ENCODE peak calls at places on chromosome 22, in eight cellular contexts. B is left ventricle myocardium inferior; S is Panc1; F is HEK293T; A is amniotic stem cell; D is HT-29; H is stimulated activated naive B cell treated with anti-CD40 and anti-IgM and Interleukin-4, amounts not matched to agents 10 μg/mL and 1 μg/mL and 100 μg/mL, for 72 hours; K is brain microvascular endothelial cell. X is an unnamed sample.

GRCh38 chr22:42615092-42615859 is 593 bp upstream of the POLDIP3 start:
- DNase-seq in F (peak; percentile 79), S (peak; percentile 96), A (peak; percentile 90), B (peak; percentile 82), H (peak; percentile 95), K (peak; percentile 99), D (peak; percentile 96), X (peak; percentile 99)

GRCh38 chr22:24995649-24996180 is 43.2 kb downstream of the KIAA1671 start:
- DNase-seq in D (no peak), K (no peak), B (no peak), F (no peak), A (no peak), H (no peak), S (no peak), X (no peak)

GRCh38 chr22:41846268-41847002 is 13.5 kb downstream of the SREBF2 start:
- DNase-seq in H (no peak), F (no peak), A (no peak), S (no peak), B (no peak), D (no peak), K (no peak), X (no peak)

GRCh38 chr22:42912049-42912448 is 55.0 kb upstream of the ARFGAP3 start:
- DNase-seq in A (no peak), K (no peak), S (no peak), H (no peak), D (no peak), F (no peak), B (no peak), X (no peak)

GRCh38 chr22:41001722-41002122 is 50.5 kb downstream of the RBX1 start:
- DNase-seq in B (no peak), K (peak; percentile 11), D (peak; percentile 81), S (no peak), H (no peak), A (no peak), F (no peak), X (peak; percentile 16)

GRCh38 chr22:21713428-21714058 is 22.1 kb downstream of the YPEL1 start:
- DNase-seq in F (no peak), A (no peak), K (no peak), H (no peak), D (no peak), S (no peak), B (no peak), X (no peak)

GRCh38 chr22:24108073-24108472 is 73.2 kb upstream of the SUSD2 start:
- DNase-seq in K (no peak), H (no peak), D (no peak), A (no peak), B (no peak), S (no peak), F (no peak), X (no peak)

GRCh38 chr22:40609216-40609615 is 27.3 kb downstream of the MRTFA start:
- DNase-seq in F (no peak), A (no peak), B (no peak), K (no peak), H (no peak), S (no peak), D (no peak), X (no peak)

GRCh38 chr22:36419177-36419911 is 31.6 kb upstream of the MYH9 start:
- DNase-seq in F (no peak), A (no peak), H (no peak), K (no peak), B (peak; percentile 53), D (peak; percentile 69), S (no peak), X (peak; percentile 46)

GRCh38 chr22:48959496-48959895 is 868.2 kb downstream of the BRD1 start:
- DNase-seq in K (no peak), D (no peak), A (no peak), S (no peak), F (no peak), B (no peak), H (no peak), X (no peak)

GRCh38 chr22:49913446-49913845 is 4.8 kb downstream of the ALG12 start:
- DNase-seq in B (no peak), H (no peak), S (no peak), A (no peak), D (no peak), K (no peak), F (no peak), X (no peak)

GRCh38 chr22:20432244-20432686 is 5.4 kb downstream of the SCARF2 start:
- DNase-seq in S (no peak), D (no peak), F (no peak), H (no peak), B (no peak), A (no peak), K (no peak), X (no peak)

GRCh38 chr22:37623075-37624016 is 14.7 kb downstream of the GGA1 start:
- DNase-seq in D (peak; percentile 32), A (no peak), K (no peak), H (peak; percentile 65), S (no peak), F (peak; percentile 86), B (peak; percentile 66), X (peak; percentile 36)

GRCh38 chr22:19173047-19174035 is 5.2 kb downstream of the SLC25A1 start:
- DNase-seq in B (no peak), A (no peak), S (no peak), H (no peak), D (no peak), F (no peak), K (no peak), X (no peak)

GRCh38 chr22:46971776-46972150 is 209.3 kb downstream of the TBC1D22A start:
- DNase-seq in S (no peak), B (no peak), K (no peak), F (no peak), D (no peak), H (no peak), A (no peak), X (no peak)

GRCh38 chr22:35839811-35840739 is 122.4 kb downstream of the APOL5 start:
- DNase-seq in B (peak; percentile 82), K (peak; percentile 95), A (peak; percentile 94), S (peak; percentile 84), F (peak; percentile 92), H (no peak), D (peak; percentile 86), X (peak; percentile 97)

GRCh38 chr22:41410311-41410751 is 28.6 kb downstream of the TEF start:
- DNase-seq in A (no peak), B (peak; percentile 69), D (no peak), F (no peak), S (no peak), H (no peak), K (no peak), X (no peak)

GRCh38 chr22:43862074-43862881 is at the start of gene SULT4A1:
- DNase-seq in F (peak; percentile 90), S (peak; percentile 30), D (no peak), H (no peak), A (no peak), K (no peak), B (no peak), X (no peak)

GRCh38 chr22:38953577-38954413 is 3.6 kb upstream of the APOBEC3A start:
- DNase-seq in B (no peak), F (no peak), S (no peak), H (peak; percentile 52), K (no peak), A (no peak), D (no peak), X (no peak)

GRCh38 chr22:16970446-16970845 is 37.6 kb downstream of the GAB4 start:
- DNase-seq in K (no peak), D (no peak), F (no peak), B (no peak), S (no peak), A (no peak), H (no peak), X (no peak)

GRCh38 chr22:43066134-43066533 is 23.1 kb downstream of the TTLL1 start:
- DNase-seq in S (no peak), A (no peak), K (no peak), B (peak; percentile 26), D (no peak), H (no peak), F (no peak), X (no peak)

GRCh38 chr22:24156915-24157782 is 24.1 kb upstream of the SUSD2 start:
- DNase-seq in K (peak; percentile 59), H (peak; percentile 87), S (no peak), D (peak; percentile 73), A (peak; percentile 51), F (peak; percentile 91), B (peak; percentile 86), X (peak; percentile 71)

GRCh38 chr22:23893446-23893956 is 682 bp upstream of the MIF start:
- DNase-seq in H (no peak), F (no peak), B (no peak), A (no peak), K (no peak), S (no peak), D (no peak), X (no peak)

GRCh38 chr22:44409691-44410316 is 88.2 kb downstream of the RTL6 start:
- DNase-seq in F (no peak), H (no peak), D (no peak), K (no peak), B (no peak), A (no peak), S (no peak), X (no peak)

GRCh38 chr22:44693756-44694155 is 8.2 kb upstream of the PRR5 start:
- DNase-seq in D (no peak), A (no peak), F (no peak), K (no peak), B (no peak), S (no peak), H (no peak), X (no peak)

GRCh38 chr22:21570398-21570797 is 2.9 kb downstream of the UBE2L3 start:
- DNase-seq in F (no peak), H (no peak), S (no peak), D (no peak), B (no peak), K (no peak), A (no peak), X (no peak)

GRCh38 chr22:49657275-49657973 is 170.2 kb downstream of the BRD1 start:
- DNase-seq in A (no peak), S (no peak), D (no peak), K (no peak), H (peak; percentile 83), B (peak; percentile 75), F (no peak), X (no peak)

GRCh38 chr22:35587447-35587870 is 29.7 kb downstream of the MB start:
- DNase-seq in F (no peak), A (no peak), S (no peak), K (no peak), B (peak; percentile 91), H (no peak), D (peak; percentile 38), X (no peak)

GRCh38 chr22:49305966-49306631 is 521.6 kb downstream of the BRD1 start:
- DNase-seq in H (no peak), B (no peak), F (no peak), K (no peak), D (no peak), S (no peak), A (no peak), X (no peak)

GRCh38 chr22:20577045-20577444 is 69.6 kb downstream of the MED15 start:
- DNase-seq in H (no peak), B (peak; percentile 5), S (no peak), F (no peak), K (no peak), D (no peak), A (no peak), X (no peak)

GRCh38 chr22:46315976-46316375 is 19.3 kb downstream of the GTSE1 start:
- DNase-seq in K (no peak), H (no peak), D (no peak), S (no peak), A (no peak), F (no peak), B (no peak), X (no peak)

GRCh38 chr22:47169801-47170140 is 407.3 kb downstream of the TBC1D22A start:
- DNase-seq in S (no peak), D (no peak), K (no peak), F (no peak), A (no peak), H (no peak), B (no peak), X (no peak)

GRCh38 chr22:38437416-38437815 is 17.6 kb downstream of the KCNJ4 start:
- DNase-seq in S (no peak), B (no peak), F (no peak), A (no peak), K (no peak), D (no peak), H (no peak), X (no peak)

GRCh38 chr22:48745842-48746788 is 1081.6 kb downstream of the BRD1 start:
- DNase-seq in A (no peak), H (no peak), B (no peak), K (no peak), S (no peak), D (no peak), F (no peak), X (no peak)